ENCODE peak calls at places on chromosomes 7 and 10, in ten cellular contexts. One of them, this sample, is unnamed.

GRCh38 chr7:151802469-151802846 is 74.5 kb downstream of the PRKAG2 start:
- DNase-seq in osteocyte: no peak
- DNase-seq in coronary artery: no peak
- DNase-seq in bronchial epithelial cell: no peak
- DNase-seq in sigmoid colon: no peak
- DNase-seq in AG04450: no peak
- DNase-seq in CD8-positive, alpha-beta T cell: no peak
- DNase-seq in lower lobe of right lung: peak
- DNase-seq in thyroid gland: no peak
- DNase-seq in left ventricle myocardium inferior: no peak
- DNase-seq in this sample: no peak

GRCh38 chr10:96511044-96511945 is 2.4 kb downstream of the TLL2 start:
- DNase-seq in coronary artery: no peak
- DNase-seq in CD8-positive, alpha-beta T cell: no peak
- DNase-seq in sigmoid colon: no peak
- DNase-seq in left ventricle myocardium inferior: no peak
- DNase-seq in lower lobe of right lung: no peak
- DNase-seq in osteocyte: peak
- DNase-seq in thyroid gland: peak
- DNase-seq in bronchial epithelial cell: peak
- DNase-seq in AG04450: no peak
- DNase-seq in this sample: no peak

GRCh38 chr10:51344371-51344770 is 270.1 kb downstream of the PRKG1 start:
- DNase-seq in bronchial epithelial cell: peak
- DNase-seq in AG04450: no peak
- DNase-seq in lower lobe of right lung: no peak
- DNase-seq in osteocyte: no peak
- DNase-seq in sigmoid colon: no peak
- DNase-seq in CD8-positive, alpha-beta T cell: no peak
- DNase-seq in coronary artery: no peak
- DNase-seq in thyroid gland: no peak
- DNase-seq in left ventricle myocardium inferior: no peak
- DNase-seq in this sample: no peak

GRCh38 chr10:70967591-70968588 is 79.5 kb upstream of the PCBD1 start:
- DNase-seq in bronchial epithelial cell: no peak
- DNase-seq in AG04450: no peak
- DNase-seq in sigmoid colon: no peak
- DNase-seq in lower lobe of right lung: no peak
- DNase-seq in CD8-positive, alpha-beta T cell: no peak
- DNase-seq in osteocyte: no peak
- DNase-seq in left ventricle myocardium inferior: no peak
- DNase-seq in thyroid gland: no peak
- DNase-seq in coronary artery: no peak
- DNase-seq in this sample: no peak

GRCh38 chr7:100972002-100972347 is 2.6 kb downstream of the MUC12 start:
- DNase-seq in sigmoid colon: no peak
- DNase-seq in thyroid gland: no peak
- DNase-seq in coronary artery: no peak
- DNase-seq in AG04450: no peak
- DNase-seq in osteocyte: no peak
- DNase-seq in CD8-positive, alpha-beta T cell: no peak
- DNase-seq in left ventricle myocardium inferior: no peak
- DNase-seq in bronchial epithelial cell: no peak
- DNase-seq in lower lobe of right lung: no peak
- DNase-seq in this sample: no peak

GRCh38 chr10:129853236-129853946 is 110.7 kb downstream of the EBF3 start:
- DNase-seq in CD8-positive, alpha-beta T cell: no peak
- DNase-seq in lower lobe of right lung: no peak
- DNase-seq in coronary artery: peak
- DNase-seq in thyroid gland: no peak
- DNase-seq in sigmoid colon: no peak
- DNase-seq in osteocyte: no peak
- DNase-seq in AG04450: no peak
- DNase-seq in bronchial epithelial cell: peak
- DNase-seq in left ventricle myocardium inferior: no peak
- DNase-seq in this sample: no peak

GRCh38 chr10:29915116-29915785 is 144.1 kb downstream of the JCAD start:
- DNase-seq in left ventricle myocardium inferior: no peak
- DNase-seq in bronchial epithelial cell: no peak
- DNase-seq in sigmoid colon: no peak
- DNase-seq in thyroid gland: no peak
- DNase-seq in osteocyte: no peak
- DNase-seq in coronary artery: no peak
- DNase-seq in AG04450: no peak
- DNase-seq in CD8-positive, alpha-beta T cell: no peak
- DNase-seq in lower lobe of right lung: no peak
- DNase-seq in this sample: no peak

GRCh38 chr7:2632717-2633537 is 1.1 kb downstream of the TTYH3 start:
- DNase-seq in lower lobe of right lung: peak
- DNase-seq in CD8-positive, alpha-beta T cell: no peak
- DNase-seq in sigmoid colon: peak
- DNase-seq in AG04450: no peak
- DNase-seq in osteocyte: peak
- DNase-seq in left ventricle myocardium inferior: peak
- DNase-seq in bronchial epithelial cell: peak
- DNase-seq in coronary artery: peak
- DNase-seq in thyroid gland: peak
- DNase-seq in this sample: peak

GRCh38 chr7:93048136-93048930 is 69.4 kb downstream of the SAMD9 start:
- DNase-seq in coronary artery: no peak
- DNase-seq in left ventricle myocardium inferior: no peak
- DNase-seq in AG04450: no peak
- DNase-seq in sigmoid colon: no peak
- DNase-seq in osteocyte: no peak
- DNase-seq in lower lobe of right lung: no peak
- DNase-seq in CD8-positive, alpha-beta T cell: no peak
- DNase-seq in thyroid gland: no peak
- DNase-seq in bronchial epithelial cell: peak
- DNase-seq in this sample: no peak

GRCh38 chr7:154699421-154699820 is 303.5 kb downstream of the PAXIP1 start:
- DNase-seq in bronchial epithelial cell: no peak
- DNase-seq in sigmoid colon: no peak
- DNase-seq in left ventricle myocardium inferior: no peak
- DNase-seq in thyroid gland: no peak
- DNase-seq in CD8-positive, alpha-beta T cell: no peak
- DNase-seq in coronary artery: no peak
- DNase-seq in AG04450: no peak
- DNase-seq in osteocyte: no peak
- DNase-seq in lower lobe of right lung: no peak
- DNase-seq in this sample: no peak

GRCh38 chr10:67666416-67667043 is 29.5 kb downstream of the CTNNA3 start:
- DNase-seq in CD8-positive, alpha-beta T cell: no peak
- DNase-seq in bronchial epithelial cell: peak
- DNase-seq in lower lobe of right lung: no peak
- DNase-seq in AG04450: no peak
- DNase-seq in coronary artery: no peak
- DNase-seq in thyroid gland: no peak
- DNase-seq in left ventricle myocardium inferior: no peak
- DNase-seq in sigmoid colon: no peak
- DNase-seq in osteocyte: no peak
- DNase-seq in this sample: no peak

GRCh38 chr7:68321076-68321639 is 1277.1 kb upstream of the AUTS2 start:
- DNase-seq in sigmoid colon: peak
- DNase-seq in bronchial epithelial cell: peak
- DNase-seq in left ventricle myocardium inferior: peak
- DNase-seq in coronary artery: no peak
- DNase-seq in lower lobe of right lung: no peak
- DNase-seq in osteocyte: no peak
- DNase-seq in AG04450: no peak
- DNase-seq in thyroid gland: peak
- DNase-seq in CD8-positive, alpha-beta T cell: no peak
- DNase-seq in this sample: no peak

GRCh38 chr7:134316539-134317344 is at the start of gene SLC35B4:
- DNase-seq in coronary artery: peak
- DNase-seq in sigmoid colon: peak
- DNase-seq in lower lobe of right lung: peak
- DNase-seq in bronchial epithelial cell: peak
- DNase-seq in thyroid gland: peak
- DNase-seq in CD8-positive, alpha-beta T cell: peak
- DNase-seq in left ventricle myocardium inferior: peak
- DNase-seq in AG04450: peak
- DNase-seq in osteocyte: peak
- DNase-seq in this sample: peak
- TF ChIP-seq CTCF in coronary artery: no peak
- TF ChIP-seq CTCF in sigmoid colon: peak
- TF ChIP-seq CTCF in lower lobe of right lung: peak
- TF ChIP-seq CTCF in bronchial epithelial cell: peak
- TF ChIP-seq CTCF in thyroid gland: no peak
- TF ChIP-seq CTCF in CD8-positive, alpha-beta T cell: peak
- TF ChIP-seq CTCF in left ventricle myocardium inferior: peak
- TF ChIP-seq CTCF in AG04450: peak
- TF ChIP-seq CTCF in osteocyte: peak
- TF ChIP-seq CTCF in this sample: no peak

GRCh38 chr10:103737735-103738367 is 117.5 kb downstream of the SH3PXD2A start:
- DNase-seq in bronchial epithelial cell: no peak
- DNase-seq in osteocyte: no peak
- DNase-seq in AG04450: no peak
- DNase-seq in thyroid gland: no peak
- DNase-seq in left ventricle myocardium inferior: no peak
- DNase-seq in lower lobe of right lung: no peak
- DNase-seq in sigmoid colon: no peak
- DNase-seq in coronary artery: no peak
- DNase-seq in CD8-positive, alpha-beta T cell: no peak
- DNase-seq in this sample: no peak

GRCh38 chr10:103734731-103735130 is 120.6 kb downstream of the SH3PXD2A start:
- DNase-seq in sigmoid colon: no peak
- DNase-seq in coronary artery: no peak
- DNase-seq in CD8-positive, alpha-beta T cell: no peak
- DNase-seq in lower lobe of right lung: no peak
- DNase-seq in bronchial epithelial cell: no peak
- DNase-seq in left ventricle myocardium inferior: no peak
- DNase-seq in AG04450: no peak
- DNase-seq in osteocyte: no peak
- DNase-seq in thyroid gland: no peak
- DNase-seq in this sample: no peak

GRCh38 chr10:103739039-103739764 is 116.2 kb downstream of the SH3PXD2A start:
- DNase-seq in CD8-positive, alpha-beta T cell: no peak
- DNase-seq in thyroid gland: no peak
- DNase-seq in lower lobe of right lung: no peak
- DNase-seq in bronchial epithelial cell: peak
- DNase-seq in AG04450: peak
- DNase-seq in left ventricle myocardium inferior: no peak
- DNase-seq in osteocyte: no peak
- DNase-seq in sigmoid colon: peak
- DNase-seq in coronary artery: no peak
- DNase-seq in this sample: no peak

GRCh38 chr10:103736044-103736443 is 119.3 kb downstream of the SH3PXD2A start:
- DNase-seq in CD8-positive, alpha-beta T cell: no peak
- DNase-seq in AG04450: no peak
- DNase-seq in lower lobe of right lung: no peak
- DNase-seq in coronary artery: no peak
- DNase-seq in sigmoid colon: no peak
- DNase-seq in bronchial epithelial cell: peak
- DNase-seq in thyroid gland: no peak
- DNase-seq in left ventricle myocardium inferior: no peak
- DNase-seq in osteocyte: no peak
- DNase-seq in this sample: no peak

GRCh38 chr10:103736763-103737162 is 118.6 kb downstream of the SH3PXD2A start:
- DNase-seq in lower lobe of right lung: no peak
- DNase-seq in thyroid gland: no peak
- DNase-seq in left ventricle myocardium inferior: no peak
- DNase-seq in sigmoid colon: no peak
- DNase-seq in bronchial epithelial cell: peak
- DNase-seq in AG04450: no peak
- DNase-seq in CD8-positive, alpha-beta T cell: no peak
- DNase-seq in coronary artery: no peak
- DNase-seq in osteocyte: no peak
- DNase-seq in this sample: no peak
- TF ChIP-seq CTCF in lower lobe of right lung: no peak
- TF ChIP-seq CTCF in thyroid gland: no peak
- TF ChIP-seq CTCF in left ventricle myocardium inferior: no peak
- TF ChIP-seq CTCF in sigmoid colon: no peak
- TF ChIP-seq CTCF in bronchial epithelial cell: peak
- TF ChIP-seq CTCF in AG04450: no peak
- TF ChIP-seq CTCF in CD8-positive, alpha-beta T cell: no peak
- TF ChIP-seq CTCF in coronary artery: no peak
- TF ChIP-seq CTCF in osteocyte: no peak
- TF ChIP-seq CTCF in this sample: no peak

GRCh38 chr10:61942997-61943457 is 41.5 kb downstream of the ARID5B start:
- DNase-seq in left ventricle myocardium inferior: no peak
- DNase-seq in lower lobe of right lung: no peak
- DNase-seq in bronchial epithelial cell: peak
- DNase-seq in AG04450: no peak
- DNase-seq in thyroid gland: no peak
- DNase-seq in osteocyte: no peak
- DNase-seq in sigmoid colon: no peak
- DNase-seq in coronary artery: no peak
- DNase-seq in CD8-positive, alpha-beta T cell: no peak
- DNase-seq in this sample: no peak

GRCh38 chr10:61944445-61945123 is 43.1 kb downstream of the ARID5B start:
- DNase-seq in left ventricle myocardium inferior: no peak
- DNase-seq in coronary artery: no peak
- DNase-seq in sigmoid colon: no peak
- DNase-seq in osteocyte: no peak
- DNase-seq in thyroid gland: no peak
- DNase-seq in bronchial epithelial cell: no peak
- DNase-seq in AG04450: no peak
- DNase-seq in CD8-positive, alpha-beta T cell: no peak
- DNase-seq in lower lobe of right lung: no peak
- DNase-seq in this sample: no peak

GRCh38 chr10:61941202-61941651 is 39.7 kb downstream of the ARID5B start:
- DNase-seq in thyroid gland: no peak
- DNase-seq in sigmoid colon: no peak
- DNase-seq in coronary artery: no peak
- DNase-seq in left ventricle myocardium inferior: no peak
- DNase-seq in CD8-positive, alpha-beta T cell: no peak
- DNase-seq in osteocyte: no peak
- DNase-seq in AG04450: no peak
- DNase-seq in lower lobe of right lung: no peak
- DNase-seq in bronchial epithelial cell: no peak
- DNase-seq in this sample: no peak

GRCh38 chr10:61939575-61940301 is 38.2 kb downstream of the ARID5B start:
- DNase-seq in left ventricle myocardium inferior: no peak
- DNase-seq in sigmoid colon: no peak
- DNase-seq in CD8-positive, alpha-beta T cell: no peak
- DNase-seq in coronary artery: no peak
- DNase-seq in thyroid gland: no peak
- DNase-seq in AG04450: no peak
- DNase-seq in lower lobe of right lung: no peak
- DNase-seq in osteocyte: no peak
- DNase-seq in bronchial epithelial cell: peak
- DNase-seq in this sample: no peak

GRCh38 chr10:61943699-61944444 is 42.4 kb downstream of the ARID5B start:
- DNase-seq in lower lobe of right lung: no peak
- DNase-seq in coronary artery: no peak
- DNase-seq in sigmoid colon: no peak
- DNase-seq in thyroid gland: no peak
- DNase-seq in osteocyte: no peak
- DNase-seq in CD8-positive, alpha-beta T cell: no peak
- DNase-seq in bronchial epithelial cell: peak
- DNase-seq in left ventricle myocardium inferior: no peak
- DNase-seq in AG04450: no peak
- DNase-seq in this sample: no peak
- TF ChIP-seq CTCF in lower lobe of right lung: peak
- TF ChIP-seq CTCF in coronary artery: no peak
- TF ChIP-seq CTCF in sigmoid colon: no peak
- TF ChIP-seq CTCF in thyroid gland: no peak
- TF ChIP-seq CTCF in osteocyte: peak
- TF ChIP-seq CTCF in CD8-positive, alpha-beta T cell: no peak
- TF ChIP-seq CTCF in bronchial epithelial cell: no peak
- TF ChIP-seq CTCF in left ventricle myocardium inferior: peak
- TF ChIP-seq CTCF in AG04450: peak
- TF ChIP-seq CTCF in this sample: no peak

GRCh38 chr7:24381919-24382505 is 98.0 kb downstream of the NPY start:
- DNase-seq in sigmoid colon: no peak
- DNase-seq in AG04450: no peak
- DNase-seq in bronchial epithelial cell: peak
- DNase-seq in CD8-positive, alpha-beta T cell: no peak
- DNase-seq in coronary artery: no peak
- DNase-seq in thyroid gland: no peak
- DNase-seq in left ventricle myocardium inferior: no peak
- DNase-seq in lower lobe of right lung: no peak
- DNase-seq in osteocyte: no peak
- DNase-seq in this sample: no peak
- TF ChIP-seq CTCF in sigmoid colon: no peak
- TF ChIP-seq CTCF in AG04450: peak
- TF ChIP-seq CTCF in bronchial epithelial cell: peak
- TF ChIP-seq CTCF in CD8-positive, alpha-beta T cell: no peak
- TF ChIP-seq CTCF in coronary artery: no peak
- TF ChIP-seq CTCF in thyroid gland: no peak
- TF ChIP-seq CTCF in left ventricle myocardium inferior: peak
- TF ChIP-seq CTCF in lower lobe of right lung: peak
- TF ChIP-seq CTCF in osteocyte: peak
- TF ChIP-seq CTCF in this sample: no peak